ENCODE peak calls at places on chromosomes 4 and X, in seven cellular contexts. One of them, this sample, is unnamed.

GRCh38 chr4:571838-572572 is 4.1 kb downstream of the TMEM271 start:
- DNase-seq in D341Med: peak
- DNase-seq in kidney tubule cell: no peak
- DNase-seq in AG08395: no peak
- DNase-seq in colonic mucosa: no peak
- DNase-seq in mesenchymal stem cell: no peak
- DNase-seq in activated naive CD4-positive, alpha-beta T cell: no peak
- DNase-seq in this sample: no peak

GRCh38 chr4:23773884-23774636 is 115.8 kb downstream of the PPARGC1A start:
- DNase-seq in D341Med: no peak
- DNase-seq in kidney tubule cell: no peak
- DNase-seq in AG08395: no peak
- DNase-seq in colonic mucosa: no peak
- DNase-seq in mesenchymal stem cell: no peak
- DNase-seq in activated naive CD4-positive, alpha-beta T cell: no peak
- DNase-seq in this sample: no peak

GRCh38 chrX:43224496-43224895 is 431.6 kb upstream of the MAOA start:
- DNase-seq in D341Med: no peak
- DNase-seq in kidney tubule cell: peak
- DNase-seq in AG08395: no peak
- DNase-seq in colonic mucosa: no peak
- DNase-seq in mesenchymal stem cell: no peak
- DNase-seq in activated naive CD4-positive, alpha-beta T cell: no peak
- DNase-seq in this sample: no peak

GRCh38 chrX:35392232-35392631 is 405.9 kb upstream of the MAGEB16 start:
- DNase-seq in D341Med: no peak
- DNase-seq in kidney tubule cell: no peak
- DNase-seq in AG08395: no peak
- DNase-seq in colonic mucosa: no peak
- DNase-seq in mesenchymal stem cell: no peak
- DNase-seq in activated naive CD4-positive, alpha-beta T cell: no peak
- DNase-seq in this sample: no peak

GRCh38 chr4:138051157-138051556 is 191.0 kb downstream of the SLC7A11 start:
- DNase-seq in D341Med: no peak
- DNase-seq in kidney tubule cell: no peak
- DNase-seq in AG08395: peak
- DNase-seq in colonic mucosa: no peak
- DNase-seq in mesenchymal stem cell: no peak
- DNase-seq in activated naive CD4-positive, alpha-beta T cell: no peak
- DNase-seq in this sample: no peak

GRCh38 chrX:143165778-143166177 is 140.1 kb downstream of the SPANXN4 start:
- DNase-seq in D341Med: no peak
- DNase-seq in kidney tubule cell: no peak
- DNase-seq in AG08395: no peak
- DNase-seq in colonic mucosa: no peak
- DNase-seq in mesenchymal stem cell: no peak
- DNase-seq in activated naive CD4-positive, alpha-beta T cell: no peak
- DNase-seq in this sample: no peak

GRCh38 chrX:150664290-150664689 is 28.9 kb upstream of the MTMR1 start:
- DNase-seq in D341Med: no peak
- DNase-seq in kidney tubule cell: peak
- DNase-seq in AG08395: no peak
- DNase-seq in colonic mucosa: no peak
- DNase-seq in mesenchymal stem cell: no peak
- DNase-seq in activated naive CD4-positive, alpha-beta T cell: no peak
- DNase-seq in this sample: peak

GRCh38 chrX:22345884-22346283 is 73.2 kb downstream of the CBLL2 start:
- DNase-seq in D341Med: no peak
- DNase-seq in kidney tubule cell: no peak
- DNase-seq in AG08395: no peak
- DNase-seq in colonic mucosa: no peak
- DNase-seq in mesenchymal stem cell: no peak
- DNase-seq in activated naive CD4-positive, alpha-beta T cell: no peak
- DNase-seq in this sample: no peak

GRCh38 chr4:28636971-28637370 is 1776.3 kb downstream of the STIM2 start:
- DNase-seq in D341Med: no peak
- DNase-seq in kidney tubule cell: no peak
- DNase-seq in AG08395: no peak
- DNase-seq in colonic mucosa: no peak
- DNase-seq in mesenchymal stem cell: no peak
- DNase-seq in activated naive CD4-positive, alpha-beta T cell: no peak
- DNase-seq in this sample: no peak

This sample was measured in dermis blood vessel endothelial cell.